ENCODE peak calls at places on chromosome 3, in seven cellular contexts. One of them, this sample, is unnamed.

GRCh38 chr3:133926736-133927542 is 31.3 kb upstream of the RAB6B start:
- DNase-seq in cardiac fibroblast: no peak
- DNase-seq in left ventricle myocardium inferior: no peak
- DNase-seq in GM03348: no peak
- DNase-seq in amygdala: no peak
- DNase-seq in CD8-positive, alpha-beta memory T cell: no peak
- DNase-seq in M059J: no peak
- DNase-seq in this sample: no peak

GRCh38 chr3:109679672-109680071 is 342.3 kb upstream of the DPPA4 start:
- DNase-seq in left ventricle myocardium inferior: no peak
- DNase-seq in GM03348: no peak
- DNase-seq in CD8-positive, alpha-beta memory T cell: no peak
- DNase-seq in amygdala: no peak
- DNase-seq in M059J: no peak
- DNase-seq in cardiac fibroblast: no peak
- DNase-seq in this sample: no peak

GRCh38 chr3:30078736-30079135 is 527.7 kb upstream of the TGFBR2 start:
- DNase-seq in amygdala: no peak
- DNase-seq in left ventricle myocardium inferior: no peak
- DNase-seq in M059J: no peak
- DNase-seq in CD8-positive, alpha-beta memory T cell: no peak
- DNase-seq in cardiac fibroblast: no peak
- DNase-seq in GM03348: no peak
- DNase-seq in this sample: no peak

GRCh38 chr3:123036352-123037014 is 8.9 kb upstream of the SEMA5B start:
- DNase-seq in GM03348: peak
- DNase-seq in cardiac fibroblast: peak
- DNase-seq in amygdala: no peak
- DNase-seq in M059J: peak
- DNase-seq in left ventricle myocardium inferior: no peak
- DNase-seq in CD8-positive, alpha-beta memory T cell: no peak
- DNase-seq in this sample: no peak

GRCh38 chr3:17985658-17986392 is 243.4 kb upstream of the TBC1D5 start:
- DNase-seq in CD8-positive, alpha-beta memory T cell: no peak
- DNase-seq in M059J: peak
- DNase-seq in GM03348: no peak
- DNase-seq in cardiac fibroblast: no peak
- DNase-seq in amygdala: no peak
- DNase-seq in left ventricle myocardium inferior: no peak
- DNase-seq in this sample: no peak

GRCh38 chr3:129602730-129603560 is 3.5 kb downstream of the PLXND1 start:
- DNase-seq in amygdala: no peak
- DNase-seq in left ventricle myocardium inferior: peak
- DNase-seq in M059J: peak
- DNase-seq in cardiac fibroblast: peak
- DNase-seq in CD8-positive, alpha-beta memory T cell: no peak
- DNase-seq in GM03348: peak
- DNase-seq in this sample: no peak

GRCh38 chr3:179250803-179251476 is at the start of gene KCNMB3:
- DNase-seq in cardiac fibroblast: no peak
- DNase-seq in CD8-positive, alpha-beta memory T cell: no peak
- DNase-seq in left ventricle myocardium inferior: no peak
- DNase-seq in M059J: no peak
- DNase-seq in amygdala: no peak
- DNase-seq in GM03348: no peak
- DNase-seq in this sample: no peak

GRCh38 chr3:13077431-13078157 is 4.4 kb upstream of the IQSEC1 start:
- DNase-seq in CD8-positive, alpha-beta memory T cell: no peak
- DNase-seq in amygdala: peak
- DNase-seq in left ventricle myocardium inferior: peak
- DNase-seq in GM03348: peak
- DNase-seq in cardiac fibroblast: no peak
- DNase-seq in M059J: no peak
- DNase-seq in this sample: no peak

GRCh38 chr3:153513236-153513635 is 351.2 kb downstream of the RAP2B start:
- DNase-seq in CD8-positive, alpha-beta memory T cell: peak
- DNase-seq in GM03348: peak
- DNase-seq in amygdala: no peak
- DNase-seq in cardiac fibroblast: peak
- DNase-seq in M059J: peak
- DNase-seq in left ventricle myocardium inferior: no peak
- DNase-seq in this sample: no peak

GRCh38 chr3:146313411-146314111 is 62.7 kb upstream of the PLSCR4 start:
- DNase-seq in cardiac fibroblast: peak
- DNase-seq in CD8-positive, alpha-beta memory T cell: no peak
- DNase-seq in GM03348: peak
- DNase-seq in left ventricle myocardium inferior: no peak
- DNase-seq in M059J: peak
- DNase-seq in amygdala: no peak
- DNase-seq in this sample: no peak